ENCODE peak calls at places on chromosomes 16 and 17, in six cellular contexts. Q, L, A, H, E and I are unnamed samples.

GRCh38 chr16:4244254-4244812 is 2.5 kb upstream of the SRL start:
- DNase-seq in Q (peak), L (no peak), A (peak), H (no peak), E (no peak), I (peak)

GRCh38 chr17:33016920-33017319 is 25.3 kb downstream of the SPACA3 start:
- DNase-seq in Q (no peak), L (no peak), A (peak), H (no peak), E (no peak), I (no peak)

GRCh38 chr17:79883202-79883601 is 44.0 kb upstream of the CBX4 start:
- DNase-seq in Q (peak), L (no peak), A (no peak), H (no peak), E (no peak), I (peak)

GRCh38 chr16:54985668-54986067 is 55.0 kb downstream of the IRX5 start:
- DNase-seq in Q (no peak), L (no peak), A (no peak), H (no peak), E (no peak), I (no peak)

GRCh38 chr16:50581830-50582229 is 33.6 kb downstream of the NKD1 start:
- DNase-seq in Q (no peak), L (no peak), A (no peak), H (no peak), E (no peak), I (no peak)

GRCh38 chr17:55743103-55743679 is 7.7 kb upstream of the PCTP start:
- DNase-seq in Q (peak), L (no peak), A (no peak), H (no peak), E (no peak), I (peak)

GRCh38 chr16:46482895-46483294 is 138.3 kb downstream of the SHCBP1 start:
- DNase-seq in Q (peak), L (no peak), A (no peak), H (no peak), E (no peak), I (no peak)

GRCh38 chr16:72937916-72938315 is 110.0 kb downstream of the ZFHX3 start:
- DNase-seq in Q (no peak), L (no peak), A (no peak), H (no peak), E (no peak), I (no peak)

GRCh38 chr17:82692268-82692667 is 6.2 kb downstream of the RAB40B start:
- DNase-seq in Q (no peak), L (no peak), A (no peak), H (no peak), E (no peak), I (no peak)

GRCh38 chr17:57388326-57388725 is 132.0 kb downstream of the MSI2 start:
- DNase-seq in Q (no peak), L (no peak), A (no peak), H (no peak), E (no peak), I (no peak)

GRCh38 chr16:88784074-88784855 is 755 bp downstream of the PIEZO1 start:
- DNase-seq in Q (peak), L (peak), A (peak), H (no peak), E (no peak), I (no peak)

GRCh38 chr16:88649924-88650748 is 717 bp downstream of the CYBA start:
- DNase-seq in Q (no peak), L (peak), A (peak), H (peak), E (no peak), I (peak)

GRCh38 chr16:55622930-55623561 is 32.7 kb upstream of the SLC6A2 start:
- DNase-seq in Q (peak), L (no peak), A (peak), H (no peak), E (no peak), I (peak)

GRCh38 chr17:4150106-4150505 is 7.1 kb downstream of the CYB5D2 start:
- DNase-seq in Q (no peak), L (no peak), A (no peak), H (no peak), E (no peak), I (no peak)

GRCh38 chr17:61425682-61426481 is 26.2 kb downstream of the TBX2 start:
- DNase-seq in Q (peak), L (no peak), A (peak), H (no peak), E (no peak), I (no peak)

GRCh38 chr17:49108318-49108717 is 24.3 kb upstream of the B4GALNT2 start:
- DNase-seq in Q (peak), L (no peak), A (no peak), H (no peak), E (no peak), I (no peak)

GRCh38 chr17:44005865-44006580 is 1.6 kb downstream of the NAGS start:
- DNase-seq in Q (peak), L (peak), A (peak), H (no peak), E (no peak), I (peak)

GRCh38 chr17:32487460-32488176 is 825 bp downstream of the CDK5R1 start:
- DNase-seq in Q (peak), L (no peak), A (no peak), H (no peak), E (no peak), I (peak)

GRCh38 chr17:7408341-7408740 is 696 bp downstream of the NLGN2 start:
- DNase-seq in Q (no peak), L (no peak), A (no peak), H (no peak), E (no peak), I (no peak)

GRCh38 chr17:50283246-50283645 is 9.0 kb downstream of the TMEM92 start:
- DNase-seq in Q (no peak), L (peak), A (no peak), H (peak), E (no peak), I (no peak)

GRCh38 chr17:28180449-28180848 is 138.0 kb downstream of the NLK start:
- DNase-seq in Q (no peak), L (no peak), A (no peak), H (no peak), E (no peak), I (no peak)

GRCh38 chr17:81941484-81942166 is 4.5 kb upstream of the PYCR1 start:
- DNase-seq in Q (peak), L (no peak), A (peak), H (no peak), E (no peak), I (no peak)

GRCh38 chr17:66365204-66365524 is 62.8 kb downstream of the PRKCA start:
- DNase-seq in Q (no peak), L (no peak), A (no peak), H (no peak), E (no peak), I (no peak)